ENCODE peak calls at places on chromosomes 13 and 19, in four cellular contexts. Y is activated T-helper 9 cell treated with anti-CD3 and anti-CD28 coated beads, Interleukin-2, amount 50 U/mL, for 16 hours; F is cerebellum; Z is activated T-cell treated with anti-CD3 and anti-CD28 coated beads for 1 hour. U is an unnamed sample.

GRCh38 chr13:112106467-112107141 is 39.7 kb downstream of the SOX1 start:
- DNase-seq in Y (no peak), F (no peak), Z (no peak), U (no peak)

GRCh38 chr19:19098084-19098702 is 34.4 kb downstream of the SLC25A42 start:
- DNase-seq in F (no peak), Y (no peak), Z (no peak), U (no peak)

GRCh38 chr19:10449037-10449436 is 28.7 kb downstream of the PDE4A start:
- DNase-seq in Z (no peak), Y (no peak), F (no peak), U (no peak)

GRCh38 chr19:29265436-29265835 is 52.5 kb upstream of the UQCRFS1 start:
- DNase-seq in Z (no peak), Y (no peak), F (no peak), U (no peak)

GRCh38 chr13:94548382-94549240 is 47.3 kb downstream of the TGDS start:
- DNase-seq in Y (no peak), Z (peak; percentile 28), F (peak; percentile 61), U (peak; percentile 27)

GRCh38 chr13:32381539-32381938 is 46.4 kb downstream of the N4BP2L1 start:
- DNase-seq in F (peak; percentile 23), Z (no peak), Y (no peak), U (peak; percentile 1)

GRCh38 chr13:106113796-106114195 is 421.7 kb downstream of the EFNB2 start:
- DNase-seq in Y (no peak), Z (no peak), F (no peak), U (no peak)

GRCh38 chr19:1650627-1651009 is 1.8 kb downstream of the TCF3 start:
- DNase-seq in Y (no peak), Z (no peak), F (no peak), U (no peak)

GRCh38 chr19:5354403-5354802 is 13.8 kb upstream of the PTPRS start:
- DNase-seq in Z (no peak), F (no peak), Y (no peak), U (no peak)

GRCh38 chr19:3494051-3494450 is 6.4 kb downstream of the DOHH start:
- DNase-seq in F (peak; percentile 36), Y (no peak), Z (no peak), U (no peak)

GRCh38 chr13:84446972-84447700 is 564.9 kb upstream of the SLITRK1 start:
- DNase-seq in F (no peak), Y (no peak), Z (no peak), U (no peak)

GRCh38 chr19:50008532-50008931 is 16.6 kb downstream of the VRK3 start:
- DNase-seq in Z (no peak), F (no peak), Y (no peak), U (no peak)

GRCh38 chr19:17376935-17377600 is at the start of gene PLVAP:
- DNase-seq in F (no peak), Z (no peak), Y (no peak), U (no peak)

GRCh38 chr19:55667511-55667910 is 7.5 kb upstream of the EPN1 start:
- DNase-seq in F (no peak), Y (no peak), Z (no peak), U (no peak)

GRCh38 chr13:20680416-20681080 is 23.0 kb upstream of the IL17D start:
- DNase-seq in F (no peak), Z (no peak), Y (no peak), U (no peak)

GRCh38 chr13:68026077-68026476 is 795.9 kb upstream of the PCDH9 start:
- DNase-seq in Y (no peak), Z (no peak), F (no peak), U (no peak)

GRCh38 chr19:41960973-41961372 is 1.9 kb upstream of the RABAC1 start:
- DNase-seq in F (no peak), Y (no peak), Z (no peak), U (no peak)

GRCh38 chr13:112679381-112679780 is 10.5 kb upstream of the ATP11A start:
- DNase-seq in F (no peak), Z (no peak), Y (no peak), U (no peak)